ENCODE peak calls at places on chromosomes 7 and 10, in nine cellular contexts. B is Panc1, Z is spleen, G is transverse colon, V is endodermal cell, W is thoracic aorta, D is tibial nerve, E is kidney, O is GM23338. J is an unnamed sample.

GRCh38 chr10:119341236-119342016 is 134.1 kb downstream of the GRK5 start:
- DNase-seq in G (no peak), B (no peak), E (no peak), W (no peak), V (no peak), D (no peak), Z (peak; percentile 54), O (no peak), J (no peak)

GRCh38 chr7:148733496-148733895 is 34.8 kb downstream of the CUL1 start:
- DNase-seq in V (no peak), Z (no peak), B (no peak), G (no peak), D (no peak), W (no peak), O (no peak), E (no peak), J (no peak)

GRCh38 chr10:21888959-21889358 is 114.6 kb downstream of the DNAJC1 start:
- DNase-seq in V (no peak), W (no peak), O (no peak), E (no peak), Z (no peak), G (peak; percentile 10), B (no peak), D (no peak), J (no peak)

GRCh38 chr10:48289652-48290238 is 15.2 kb upstream of the FRMPD2 start:
- DNase-seq in G (peak; percentile 52), W (no peak), V (peak; percentile 93), E (no peak), Z (no peak), O (peak; percentile 82), D (no peak), B (peak; percentile 60), J (peak; percentile 84)

GRCh38 chr10:109931153-109931552 is 7.8 kb upstream of the XPNPEP1 start:
- DNase-seq in G (no peak), E (no peak), W (no peak), D (no peak), Z (no peak), B (no peak), V (no peak), O (no peak), J (no peak)

GRCh38 chr7:34396437-34397064 is 261.5 kb upstream of the NPSR1 start:
- DNase-seq in E (no peak), Z (no peak), D (no peak), O (no peak), W (no peak), B (no peak), V (no peak), G (no peak), J (no peak)

GRCh38 chr10:132413226-132414205 is 16.5 kb downstream of the PWWP2B start:
- DNase-seq in V (no peak), E (peak; percentile 80), D (no peak), O (no peak), G (no peak), W (no peak), Z (peak; percentile 81), B (no peak), J (no peak)

GRCh38 chr10:88064608-88065383 is 201.4 kb downstream of the PTEN start:
- DNase-seq in V (no peak), B (no peak), O (no peak), Z (peak; percentile 81), D (peak; percentile 74), W (peak; percentile 11), E (no peak), G (peak; percentile 50), J (no peak)

GRCh38 chr10:15293862-15294835 is 76.9 kb downstream of the FAM171A1 start:
- DNase-seq in E (no peak), W (no peak), B (no peak), Z (no peak), O (no peak), G (no peak), D (no peak), V (peak; percentile 34), J (no peak)

GRCh38 chr10:46028584-46029570 is 1.5 kb downstream of the NCOA4 start:
- DNase-seq in G (peak; percentile 33), W (no peak), O (peak; percentile 77), V (no peak), E (no peak), D (no peak), B (peak; percentile 51), Z (no peak), J (peak; percentile 24)

GRCh38 chr10:12448340-12448728 is 99.0 kb downstream of the CAMK1D start:
- DNase-seq in E (no peak), W (no peak), G (no peak), Z (no peak), V (no peak), D (no peak), B (no peak), O (no peak), J (no peak)

GRCh38 chr7:17844514-17845196 is 95.6 kb downstream of the SNX13 start:
- DNase-seq in B (no peak), V (no peak), Z (no peak), O (no peak), E (no peak), D (no peak), W (no peak), G (no peak), J (no peak)

GRCh38 chr7:92255308-92255707 is 9.5 kb downstream of the ANKIB1 start:
- DNase-seq in Z (no peak), D (no peak), V (no peak), W (peak; percentile 13), O (no peak), E (no peak), B (no peak), G (no peak), J (no peak)

GRCh38 chr7:94972296-94972695 is 64.9 kb downstream of the PPP1R9A start:
- DNase-seq in O (no peak), E (no peak), B (peak; percentile 32), Z (no peak), D (no peak), V (no peak), W (no peak), G (no peak), J (no peak)
- H3K27ac ChIP-seq in O (no peak overlapping the region), E (no peak overlapping the region), B (no peak overlapping the region), Z (peak overlapping the region; percentile 75), D (no peak overlapping the region), V (peak overlapping the region; percentile 12), W (no peak overlapping the region), G (no peak overlapping the region), J (no peak overlapping the region)

GRCh38 chr7:87886875-87887274 is 10.6 kb downstream of the DBF4 start:
- DNase-seq in G (no peak), D (no peak), Z (no peak), B (no peak), E (no peak), W (no peak), O (peak; percentile 57), V (no peak), J (no peak)
- TF ChIP-seq CTCF in G (peak; percentile 48), D (peak; percentile 38), Z (peak; percentile 50), B (peak; percentile 25), E (peak; percentile 26), W (peak; percentile 47), O (no peak), V (peak; percentile 73), J (no peak)

DNA sequence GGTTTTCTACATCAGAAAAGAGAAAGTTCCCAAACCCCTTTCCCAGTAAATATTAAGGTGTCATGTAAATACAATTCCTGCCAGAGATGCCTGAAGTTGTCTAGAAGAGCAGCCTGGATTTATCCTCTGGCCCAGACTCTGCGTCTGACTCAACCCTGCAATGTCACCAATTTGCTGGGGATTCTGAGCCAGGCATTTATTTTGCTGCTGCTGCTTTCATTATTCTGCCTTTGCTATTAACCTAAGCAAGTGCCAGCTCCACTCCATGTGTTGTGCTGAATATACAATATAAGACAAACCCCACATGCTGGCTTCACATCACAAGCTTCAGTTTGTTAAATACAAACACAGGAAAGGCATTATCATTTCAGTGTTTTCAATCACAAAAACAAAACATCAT is 59.1 kb downstream of the ELAPOR2 start:
- DNase-seq in E (no peak), O (no peak), W (no peak), G (no peak), D (no peak), B (no peak), Z (no peak), V (no peak), J (no peak)
- H3K4me3 ChIP-seq in E (no peak overlapping the region), O (no peak overlapping the region), W (no peak overlapping the region), G (no peak overlapping the region), D (no peak overlapping the region), B (no peak overlapping the region), Z (no peak overlapping the region), V (no peak overlapping the region), J (no peak overlapping the region)

GRCh38 chr10:16967000-16967865 is 150.0 kb upstream of the RSU1 start:
- DNase-seq in W (no peak), B (peak; percentile 33), Z (no peak), D (no peak), E (no peak), O (no peak), G (no peak), V (no peak), J (no peak)
- H3K27ac ChIP-seq in W (no peak overlapping the region), B (peak overlapping the region; percentile 99), Z (peak overlapping the region; percentile 56), D (peak overlapping the region; percentile 86), E (no peak overlapping the region), O (peak overlapping the region; percentile 6), G (peak overlapping the region; percentile 58), V (peak overlapping the region; percentile 80), J (no peak overlapping the region)

GRCh38 chr7:70043139-70043538 is 444.9 kb downstream of the AUTS2 start:
- DNase-seq in Z (no peak), W (no peak), D (no peak), G (no peak), E (no peak), O (no peak), B (no peak), V (no peak), J (no peak)

GRCh38 chr7:70042533-70042932 is 444.3 kb downstream of the AUTS2 start:
- DNase-seq in O (no peak), B (no peak), Z (no peak), W (no peak), G (no peak), V (no peak), D (no peak), E (no peak), J (no peak)

GRCh38 chr7:70044525-70044924 is 446.2 kb downstream of the AUTS2 start:
- DNase-seq in G (no peak), D (no peak), Z (no peak), O (no peak), E (no peak), W (no peak), V (no peak), B (no peak), J (no peak)

GRCh38 chr7:70044064-70044463 is 445.8 kb downstream of the AUTS2 start:
- DNase-seq in V (peak; percentile 78), W (no peak), E (no peak), D (no peak), G (peak; percentile 9), O (peak; percentile 51), B (no peak), Z (no peak), J (no peak)

GRCh38 chr7:70040971-70041766 is 442.9 kb downstream of the AUTS2 start:
- DNase-seq in E (no peak), B (no peak), Z (no peak), W (no peak), D (no peak), V (no peak), O (peak; percentile 49), G (no peak), J (no peak)
- TF ChIP-seq CTCF in E (peak; percentile 52), B (peak; percentile 29), Z (no peak), W (peak; percentile 15), D (peak; percentile 42), V (peak; percentile 74), O (peak; percentile 47), G (peak; percentile 27), J (peak; percentile 17)

GRCh38 chr7:132750530-132751281 is 174.4 kb upstream of the PLXNA4 start:
- DNase-seq in V (no peak), W (no peak), D (no peak), B (no peak), O (peak; percentile 21), E (no peak), G (no peak), Z (no peak), J (no peak)
- H3K4me3 ChIP-seq in V (no peak overlapping the region), W (no peak overlapping the region), D (no peak overlapping the region), B (peak overlapping the region; percentile 17), O (peak overlapping the region; percentile 5), E (no peak overlapping the region), G (no peak overlapping the region), Z (no peak overlapping the region), J (no peak overlapping the region)

J was measured in WERI-Rb-1.